ENCODE peak calls at places on chromosome 13, in six cellular contexts. H is AG09319, I is fibroblast of lung, M is lower lobe of right lung, L is spleen, V is cardiac fibroblast. P is an unnamed sample.

GRCh38 chr13:80830431-80830830 is 489.5 kb upstream of the SPRY2 start:
- DNase-seq in H (no peak), I (no peak), M (no peak), L (no peak), V (no peak), P (peak; percentile 20)

GRCh38 chr13:39876258-39876657 is 220.8 kb downstream of the COG6 start:
- DNase-seq in H (peak; percentile 52), I (peak; percentile 76), M (no peak), L (no peak), V (peak; percentile 98), P (no peak)

GRCh38 chr13:111171629-111172028 is 56.5 kb downstream of the ARHGEF7 start:
- DNase-seq in H (no peak), I (no peak), M (no peak), L (no peak), V (peak; percentile 11), P (no peak)

GRCh38 chr13:113170503-113170902 is 12.1 kb downstream of the PROZ start:
- DNase-seq in H (no peak), I (no peak), M (no peak), L (no peak), V (no peak), P (no peak)

GRCh38 chr13:76503756-76504155 is 382.4 kb downstream of the KCTD12 start:
- DNase-seq in H (no peak), I (no peak), M (no peak), L (no peak), V (no peak), P (no peak)

GRCh38 chr13:76764429-76764828 is 121.8 kb downstream of the KCTD12 start:
- DNase-seq in H (no peak), I (peak; percentile 47), M (peak; percentile 67), L (peak; percentile 58), V (peak; percentile 90), P (no peak)

GRCh38 chr13:75423383-75423782 is 58.6 kb downstream of the TBC1D4 start:
- DNase-seq in H (no peak), I (no peak), M (no peak), L (no peak), V (no peak), P (no peak)

GRCh38 chr13:31885994-31886393 is 145.6 kb upstream of the FRY start:
- DNase-seq in H (no peak), I (peak; percentile 40), M (no peak), L (no peak), V (peak; percentile 49), P (no peak)

GRCh38 chr13:37870489-37870845 is 895 bp upstream of the TRPC4 start:
- DNase-seq in H (no peak), I (no peak), M (no peak), L (no peak), V (no peak), P (no peak)

GRCh38 chr13:111114362-111115050 is 604 bp upstream of the ARHGEF7 start:
- DNase-seq in H (no peak), I (peak; percentile 36), M (no peak), L (peak; percentile 76), V (peak; percentile 48), P (no peak)

GRCh38 chr13:40506592-40507446 is 159.6 kb downstream of the FOXO1 start:
- DNase-seq in H (no peak), I (no peak), M (no peak), L (no peak), V (no peak), P (no peak)

GRCh38 chr13:42275098-42275471 is 3.1 kb downstream of the AKAP11 start:
- DNase-seq in H (no peak), I (no peak), M (no peak), L (no peak), V (no peak), P (no peak)

GRCh38 chr13:114142640-114143490 is 10.4 kb upstream of the RASA3 start:
- DNase-seq in H (no peak), I (peak; percentile 63), M (peak; percentile 70), L (peak; percentile 92), V (no peak), P (peak; percentile 74)

GRCh38 chr13:59444210-59444857 is 719.4 kb downstream of the DIAPH3 start:
- DNase-seq in H (no peak), I (no peak), M (no peak), L (no peak), V (no peak), P (no peak)

GRCh38 chr13:98155475-98156111 is 12.7 kb downstream of the FARP1 start:
- DNase-seq in H (no peak), I (peak; percentile 87), M (no peak), L (no peak), V (peak; percentile 89), P (no peak)

GRCh38 chr13:19860884-19861655 is 2.4 kb downstream of the ZMYM5 start:
- DNase-seq in H (no peak), I (peak; percentile 55), M (no peak), L (peak; percentile 34), V (peak; percentile 70), P (no peak)

GRCh38 chr13:27966641-27967202 is 2.4 kb downstream of the CDX2 start:
- DNase-seq in H (no peak), I (no peak), M (no peak), L (no peak), V (no peak), P (no peak)

GRCh38 chr13:45873491-45874360 is 22.2 kb upstream of the SIAH3 start:
- DNase-seq in H (no peak), I (no peak), M (no peak), L (no peak), V (peak; percentile 46), P (no peak)

DNA sequence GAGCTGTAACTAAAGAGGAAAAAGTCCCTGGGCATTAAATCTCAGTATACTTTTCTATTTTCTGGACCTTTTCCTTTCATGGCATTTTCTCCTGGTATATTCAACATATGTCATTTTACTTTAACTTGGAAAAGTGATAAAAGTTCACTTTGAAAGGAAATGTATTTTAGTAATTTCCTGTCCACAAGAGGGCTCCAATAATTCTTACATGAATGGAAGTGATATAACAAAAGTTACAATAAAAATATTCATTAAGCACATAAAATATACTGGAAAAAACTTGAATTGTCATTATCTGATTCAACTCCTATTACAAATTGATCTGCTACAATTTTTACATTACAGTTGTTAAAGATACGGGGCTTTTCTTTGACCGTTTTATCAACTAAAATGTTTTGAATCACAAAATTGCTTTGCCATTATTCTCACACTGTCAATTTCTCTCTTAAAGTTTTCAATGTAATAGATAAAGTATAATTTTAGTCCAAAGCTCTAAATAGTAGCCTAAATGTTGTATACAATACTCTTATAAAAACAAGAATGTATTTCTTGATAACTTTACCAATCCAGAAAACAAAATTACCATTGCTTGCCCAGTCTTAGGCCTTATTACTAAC is 4.9 kb downstream of the UBL3 start:
- DNase-seq in H (no peak), I (peak; percentile 57), M (no peak), L (no peak), V (peak; percentile 57), P (no peak)
- TF ChIP-seq CTCF in H (peak; percentile 32), I (no peak), M (peak; percentile 43), L (no peak), V (peak; percentile 14), P (peak; percentile 85)

DNA sequence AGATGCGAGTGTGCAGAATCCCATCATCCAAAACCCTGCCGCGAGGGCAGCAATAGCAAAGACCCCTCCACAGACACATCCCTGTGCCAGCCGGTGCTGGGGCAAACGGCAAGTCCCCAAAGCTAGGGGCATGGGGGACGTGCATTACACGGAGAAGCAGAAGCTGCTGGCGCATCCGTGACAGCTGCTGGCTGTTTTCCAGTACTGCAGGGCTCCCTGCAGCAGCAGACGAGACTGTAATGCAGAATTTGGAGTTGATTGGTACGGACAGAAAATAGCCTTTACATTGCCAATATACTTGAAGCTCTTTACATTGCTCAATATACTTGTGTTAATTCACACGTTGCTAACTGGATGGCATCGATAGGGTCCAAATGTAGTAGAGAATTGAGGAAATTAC is 77.2 kb upstream of the TMTC4 start:
- DNase-seq in H (no peak), I (no peak), M (no peak), L (no peak), V (no peak), P (no peak)
- TF ChIP-seq CTCF in H (no peak), I (no peak), M (no peak), L (no peak), V (no peak), P (no peak)

GRCh38 chr13:94716016-94716415 is 3.7 kb upstream of the SOX21 start:
- DNase-seq in H (no peak), I (no peak), M (no peak), L (no peak), V (no peak), P (no peak)
- TF ChIP-seq CTCF in H (peak; percentile 3), I (peak; percentile 4), M (no peak), L (no peak), V (peak; percentile 28), P (peak; percentile 65)

DNA sequence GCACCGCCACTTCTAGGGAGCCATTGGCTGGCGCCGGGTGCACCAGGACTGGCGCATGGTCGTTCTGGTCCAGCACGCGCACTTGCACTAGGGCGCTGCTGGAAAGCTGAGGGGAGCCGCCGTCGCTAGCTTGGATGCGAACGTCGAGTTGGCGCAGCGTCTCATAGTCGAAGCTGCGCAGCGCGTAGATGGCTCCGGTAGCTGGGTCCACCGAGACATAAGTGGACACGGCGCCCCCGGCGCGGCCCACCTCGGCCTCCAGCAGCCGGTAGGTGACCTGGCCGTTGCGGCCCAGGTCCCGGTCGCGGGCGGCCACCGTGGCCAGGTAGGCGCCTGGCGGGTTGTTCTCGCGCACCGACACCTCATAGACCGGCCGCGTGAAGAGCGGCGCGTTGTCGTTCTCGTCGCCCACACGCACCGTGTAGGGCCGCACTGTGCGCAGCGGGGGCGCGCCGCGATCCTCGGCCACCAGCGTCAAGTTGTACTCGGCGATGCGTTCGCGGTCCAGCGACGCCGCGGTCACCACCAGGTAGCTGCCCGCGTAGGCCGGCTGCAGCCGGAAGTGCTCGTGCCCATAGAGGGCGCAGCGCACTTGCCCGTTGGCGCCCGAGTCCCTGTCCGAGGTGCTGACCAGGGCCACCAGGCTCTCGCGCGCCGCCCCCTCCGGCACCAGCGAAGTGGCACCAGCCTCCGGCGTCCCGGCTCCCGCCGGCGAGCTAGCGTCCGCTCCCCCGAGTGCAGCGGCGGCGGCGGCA is 1.7 kb downstream of the PCDH8 start:
- DNase-seq in H (no peak), I (peak; percentile 7), M (peak; percentile 62), L (peak; percentile 78), V (no peak), P (no peak)
- TF ChIP-seq CTCF in H (peak; percentile 27), I (no peak), M (peak; percentile 39), L (no peak), V (peak; percentile 3), P (peak; percentile 66)

DNA sequence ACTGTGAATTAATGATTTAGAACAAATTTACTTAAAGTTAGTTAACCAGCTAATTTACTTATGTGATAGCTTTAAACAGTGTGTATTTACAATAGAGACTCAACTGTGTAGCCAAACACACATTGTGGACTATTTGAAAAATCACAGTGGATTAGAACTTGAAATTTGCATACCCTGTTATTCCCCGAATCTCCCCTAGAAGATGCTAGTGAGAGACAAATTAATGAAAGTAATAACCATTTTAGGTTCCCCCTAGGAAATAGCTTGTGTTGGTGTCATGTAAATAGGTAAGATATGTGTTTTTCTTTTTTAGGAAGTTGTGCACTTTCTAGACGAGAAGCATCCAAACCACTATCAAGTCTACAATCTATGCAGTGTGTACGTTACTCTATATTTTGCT is 98.5 kb downstream of the C1QTNF9 start:
- DNase-seq in H (no peak), I (no peak), M (no peak), L (no peak), V (no peak), P (no peak)
- TF ChIP-seq CTCF in H (no peak), I (no peak), M (no peak), L (no peak), V (no peak), P (peak; percentile 24)

GRCh38 chr13:64074989-64075474 is 2659.4 kb upstream of the PCDH20 start:
- DNase-seq in H (no peak), I (no peak), M (no peak), L (no peak), V (no peak), P (peak; percentile 46)
- TF ChIP-seq CTCF in H (no peak), I (no peak), M (no peak), L (no peak), V (no peak), P (no peak)

GRCh38 chr13:70889163-70889562 is 780.9 kb upstream of the KLHL1 start:
- DNase-seq in H (no peak), I (no peak), M (no peak), L (no peak), V (no peak), P (no peak)
- TF ChIP-seq CTCF in H (no peak), I (no peak), M (no peak), L (no peak), V (no peak), P (no peak)

P was measured in chondrocyte.